ENCODE peak calls at places on chromosomes 16 and 17, in five cellular contexts. B, K, O, V and C are unnamed samples.

GRCh38 chr16:1534021-1535020 is 855 bp downstream of the TMEM204 start:
- DNase-seq in B (no peak), K (no peak), O (no peak), V (no peak), C (no peak)

GRCh38 chr17:51499906-51500305 is 239.6 kb downstream of the UTP18 start:
- DNase-seq in O (no peak), B (no peak), K (no peak), V (no peak), C (no peak)

GRCh38 chr16:58377932-58378331 is 14.3 kb upstream of the GINS3 start:
- DNase-seq in O (no peak), K (no peak), B (no peak), V (no peak), C (no peak)

GRCh38 chr17:47220531-47220999 is 11.4 kb downstream of the MYL4 start:
- DNase-seq in V (no peak), K (no peak), O (peak; percentile 26), B (no peak), C (no peak)

GRCh38 chr17:49996495-49997255 is 1.7 kb upstream of the DLX3 start:
- DNase-seq in B (no peak), O (peak; percentile 27), K (peak; percentile 33), V (peak; percentile 18), C (peak; percentile 59)

GRCh38 chr17:42797067-42798007 is 1.2 kb downstream of the COA3 start:
- DNase-seq in B (no peak), V (no peak), O (no peak), K (no peak), C (peak; percentile 56)

GRCh38 chr17:80751070-80751459 is 206.4 kb downstream of the RPTOR start:
- DNase-seq in K (no peak), B (no peak), O (no peak), V (no peak), C (no peak)

GRCh38 chr17:71338396-71338795 is 782.4 kb upstream of the SOX9 start:
- DNase-seq in K (no peak), B (peak; percentile 65), O (no peak), V (no peak), C (no peak)

GRCh38 chr17:49434821-49435581 is 20.3 kb upstream of the PHB1 start:
- DNase-seq in V (no peak), B (peak; percentile 14), K (peak; percentile 42), O (no peak), C (peak; percentile 49)

GRCh38 chr17:46046957-46047356 is 47.9 kb downstream of the STH start:
- DNase-seq in V (no peak), B (peak; percentile 33), O (no peak), K (no peak), C (no peak)

GRCh38 chr16:49333268-49333597 is 40.4 kb upstream of the C16orf78 start:
- DNase-seq in V (no peak), B (no peak), O (no peak), K (no peak), C (no peak)

GRCh38 chr17:57051886-57052342 is 33.1 kb upstream of the AKAP1 start:
- DNase-seq in K (peak; percentile 51), B (no peak), O (no peak), V (no peak), C (no peak)

GRCh38 chr16:84826558-84826941 is 6.8 kb downstream of the CRISPLD2 start:
- DNase-seq in K (no peak), B (no peak), V (no peak), O (no peak), C (peak; percentile 43)

GRCh38 chr16:51880776-51881175 is 666.2 kb downstream of the TOX3 start:
- DNase-seq in V (no peak), O (no peak), K (no peak), B (peak; percentile 85), C (no peak)